ENCODE peak calls at places on chromosomes 16 and 17, in seven cellular contexts. O, G, P, J, Z, U and Y are unnamed samples. For H3K4me1, the result is how much of the 10 kb centered on the place peaks cover.

GRCh38 chr17:37488009-37488604 is 1.6 kb upstream of the DUSP14 start:
- DNase-seq in Z (no peak), P (peak), U (peak), O (no peak), G (peak), J (peak), Y (no peak)

GRCh38 chr16:9706217-9706616 is 476.0 kb downstream of the GRIN2A start:
- DNase-seq in Z (no peak), U (peak), J (peak), P (no peak), O (no peak), G (no peak), Y (no peak)

GRCh38 chr17:41792835-41793748 is 6.6 kb upstream of the JUP start:
- DNase-seq in G (peak), J (peak), U (peak), O (peak), Z (no peak), P (peak), Y (no peak)

GRCh38 chr16:67169642-67170167 is 633 bp upstream of the NOL3 start:
- DNase-seq in G (peak), Z (peak), O (peak), J (peak), P (no peak), U (peak), Y (no peak)

GRCh38 chr17:73595068-73595865 is 49.0 kb downstream of the SDK2 start:
- DNase-seq in Z (peak), P (no peak), G (peak), U (peak), O (peak), J (no peak), Y (no peak)

GRCh38 chr17:55451758-55452468 is 30.3 kb upstream of the MMD start:
- DNase-seq in G (no peak), O (no peak), J (no peak), Z (no peak), P (peak), U (peak), Y (no peak)

GRCh38 chr17:71327376-71328059 is 793.3 kb upstream of the SOX9 start:
- DNase-seq in U (peak), O (no peak), P (peak), J (no peak), Z (no peak), G (no peak), Y (no peak)

GRCh38 chr17:76195281-76196096 is 44.8 kb downstream of the RNF157 start:
- DNase-seq in O (no peak), J (no peak), Z (no peak), U (no peak), P (no peak), G (no peak), Y (no peak)

GRCh38 chr16:66576306-66576705 is 3.0 kb upstream of the CMTM2 start:
- DNase-seq in Z (no peak), J (no peak), U (no peak), P (no peak), O (no peak), G (no peak), Y (no peak)

GRCh38 chr17:82053130-82053529 is 1.4 kb downstream of the GPS1 start:
- DNase-seq in O (no peak), J (no peak), U (no peak), P (no peak), Z (no peak), G (no peak), Y (no peak)

GRCh38 chr17:81833160-81833920 is at the start of gene MCRIP1:
- DNase-seq in O (peak), Z (peak), G (peak), U (peak), J (peak), P (peak), Y (peak)

GRCh38 chr16:50742521-50743150 is 750 bp downstream of the CYLD start:
- DNase-seq in O (no peak), U (peak), P (peak), G (peak), J (peak), Z (peak), Y (no peak)

GRCh38 chr17:62085511-62086408 is 20.7 kb upstream of the MED13 start:
- DNase-seq in P (peak), Z (no peak), G (no peak), O (no peak), U (no peak), J (no peak), Y (no peak)

GRCh38 chr17:58529275-58529674 is 14.8 kb upstream of the MTMR4 start:
- DNase-seq in U (no peak), Z (no peak), O (no peak), P (no peak), G (no peak), J (no peak), Y (no peak)

GRCh38 chr17:16150251-16150859 is 65.0 kb downstream of the NCOR1 start:
- DNase-seq in J (peak), U (peak), O (no peak), P (peak), Z (no peak), G (no peak), Y (no peak)

GRCh38 chr17:77948690-77949114 is 9.8 kb upstream of the TNRC6C start:
- DNase-seq in O (peak), U (peak), J (peak), Z (no peak), P (peak), G (peak), Y (no peak)

GRCh38 chr16:582614-583331 is 7.1 kb upstream of the RAB40C start:
- DNase-seq in O (no peak), U (no peak), Z (peak), J (no peak), P (no peak), G (no peak), Y (no peak)

GRCh38 chr16:4514606-4515005 is 24.0 kb downstream of the CDIP1 start:
- DNase-seq in U (no peak), O (no peak), Z (no peak), P (no peak), G (no peak), J (no peak), Y (no peak)

GRCh38 chr16:4513086-4513860 is 25.3 kb downstream of the CDIP1 start:
- DNase-seq in U (no peak), G (no peak), Z (no peak), J (no peak), O (no peak), P (no peak), Y (no peak)

GRCh38 chr16:4515611-4516233 is 22.9 kb downstream of the CDIP1 start:
- DNase-seq in U (no peak), Z (no peak), O (no peak), J (peak), G (no peak), P (no peak), Y (no peak)

GRCh38 chr16:4512473-4512872 is 26.1 kb downstream of the CDIP1 start:
- DNase-seq in U (no peak), G (no peak), O (no peak), J (no peak), Z (no peak), P (peak), Y (no peak)

DNA sequence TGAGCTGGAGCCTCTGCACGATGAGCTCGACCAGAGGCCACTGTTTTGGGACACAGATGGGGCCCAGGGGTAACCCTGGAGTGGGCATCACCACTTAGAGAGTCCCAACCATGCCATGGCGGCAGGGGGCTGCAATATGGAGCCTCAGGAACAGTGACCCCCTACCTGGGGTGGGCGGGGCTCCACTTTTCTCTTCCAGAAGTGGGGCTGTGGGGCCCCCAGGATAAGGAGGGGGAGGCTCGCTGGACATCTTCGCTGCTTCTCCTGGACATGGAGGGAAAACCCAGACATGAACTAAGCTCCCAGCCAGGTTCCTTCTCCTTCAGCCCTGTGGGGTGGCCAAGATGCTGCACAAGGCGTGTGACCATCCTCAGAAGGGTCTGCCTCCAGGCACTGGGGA is 24.7 kb downstream of the CDIP1 start:
- DNase-seq in Z (no peak), O (no peak), J (no peak), G (no peak), U (no peak), P (no peak), Y (no peak)
- H3K4me1 ChIP-seq in Z (under half), O (under half), J (under half), G (under half), U (under half), P (under half), Y (under half)

GRCh38 chr17:9487406-9487805 is 88.2 kb downstream of the STX8 start:
- DNase-seq in U (no peak), G (no peak), J (no peak), O (no peak), Z (no peak), P (no peak), Y (no peak)
- H3K23ac ChIP-seq in U (no peak), G (no peak), J (no peak), O (no peak), Z (no peak), P (no peak), Y (no peak)

DNA sequence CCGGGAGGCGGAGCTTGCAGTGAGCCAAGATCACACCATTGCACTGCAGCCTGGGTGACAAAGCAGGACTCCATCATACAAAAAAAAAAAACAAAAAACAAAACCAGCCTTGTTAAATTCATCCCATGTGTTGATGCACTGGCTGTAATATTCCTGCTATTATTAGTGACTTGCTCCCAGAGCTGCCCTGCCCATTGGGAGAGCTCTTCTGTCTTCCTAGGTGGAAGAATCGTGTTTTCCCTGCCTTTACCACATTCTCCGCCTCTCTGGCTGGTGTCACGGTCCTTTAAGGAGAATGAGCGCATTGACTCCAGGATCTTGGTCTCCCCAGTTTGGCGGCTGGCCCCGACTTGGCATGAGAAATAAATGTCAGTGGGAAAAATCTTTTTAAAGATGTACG is 15.3 kb downstream of the RMI2 start:
- DNase-seq in U (no peak), G (no peak), Z (no peak), O (no peak), J (no peak), P (no peak), Y (no peak)
- H3K4me1 ChIP-seq in U (under half), G (under half), Z (under half), O (under half), J (under half), P (under half), Y (under half)

GRCh38 chr17:44317545-44317944 is 7.1 kb downstream of the SLC25A39 start:
- DNase-seq in U (no peak), G (no peak), J (no peak), O (no peak), Z (no peak), P (no peak), Y (no peak)
- H3K23ac ChIP-seq in U (no peak), G (no peak), J (no peak), O (no peak), Z (no peak), P (no peak), Y (peak)

GRCh38 chr16:2053211-2053610 is 5.4 kb downstream of the TSC2 start:
- DNase-seq in Z (no peak), J (no peak), O (no peak), G (no peak), U (no peak), P (no peak), Y (no peak)

GRCh38 chr16:2056681-2057407 is 9.1 kb downstream of the TSC2 start:
- DNase-seq in P (no peak), J (no peak), O (no peak), U (no peak), G (peak), Z (no peak), Y (no peak)

GRCh38 chr16:2054543-2055245 is 6.9 kb downstream of the TSC2 start:
- DNase-seq in J (no peak), U (no peak), O (no peak), Z (no peak), G (no peak), P (no peak), Y (no peak)

GRCh38 chr16:2056077-2056476 is 8.3 kb downstream of the TSC2 start:
- DNase-seq in U (no peak), P (no peak), G (peak), O (no peak), J (no peak), Z (no peak), Y (no peak)

DNA sequence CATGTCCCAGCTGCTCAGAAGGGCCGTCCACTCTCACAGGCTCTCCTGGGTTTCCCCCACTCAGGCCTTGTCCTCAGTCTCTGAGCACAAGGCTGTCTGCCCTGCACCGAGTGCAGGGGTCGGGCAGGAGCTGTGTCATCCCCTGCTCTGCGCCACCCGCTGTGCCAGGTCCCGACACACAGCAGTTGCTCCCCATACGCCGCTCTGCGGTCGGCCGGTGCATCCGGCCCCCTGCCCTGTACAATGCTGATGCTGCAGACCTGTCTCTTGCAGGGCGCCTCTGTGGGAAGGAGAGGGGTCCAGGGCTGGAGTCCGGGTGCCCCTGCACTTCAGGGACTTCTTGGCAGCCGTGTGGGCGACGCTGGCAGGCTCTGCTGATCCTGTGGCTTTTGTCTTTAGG is 6.1 kb downstream of the TSC2 start:
- DNase-seq in P (no peak), U (no peak), G (no peak), J (no peak), O (no peak), Z (no peak), Y (no peak)
- H3K4me1 ChIP-seq in P (under half), U (under half), G (under half), J (under half), O (under half), Z (under half), Y (under half)

GRCh38 chr17:5047446-5047845 is 12.2 kb upstream of the SLC52A1 start:
- DNase-seq in U (no peak), P (no peak), O (no peak), Z (no peak), J (no peak), G (no peak), Y (no peak)
- H3K23ac ChIP-seq in U (no peak), P (no peak), O (no peak), Z (no peak), J (no peak), G (no peak), Y (no peak)

GRCh38 chr16:70746708-70747424 is 54.1 kb downstream of the VAC14 start:
- DNase-seq in G (no peak), J (peak), U (peak), P (peak), Z (no peak), O (no peak), Y (no peak)

GRCh38 chr16:70745536-70746025 is 55.4 kb downstream of the VAC14 start:
- DNase-seq in O (no peak), G (no peak), Z (no peak), J (no peak), P (no peak), U (no peak), Y (no peak)

GRCh38 chr16:70743791-70744190 is 57.2 kb downstream of the VAC14 start:
- DNase-seq in P (no peak), G (no peak), O (no peak), J (no peak), U (no peak), Z (no peak), Y (no peak)

GRCh38 chr16:70746040-70746707 is 54.8 kb downstream of the VAC14 start:
- DNase-seq in U (peak), Z (no peak), P (peak), G (no peak), O (no peak), J (peak), Y (no peak)

GRCh38 chr16:70744366-70744765 is 56.6 kb downstream of the VAC14 start:
- DNase-seq in P (no peak), O (no peak), Z (no peak), G (no peak), U (no peak), J (no peak), Y (no peak)
- H3K4me1 ChIP-seq in P (under half), O (under half), Z (under half), G (under half), U (half or more), J (under half), Y (under half)

GRCh38 chr17:63431939-63432804 is 13.9 kb downstream of the CYB561 start:
- DNase-seq in Z (no peak), G (peak), U (peak), J (peak), P (peak), O (no peak), Y (no peak)
- H3K23ac ChIP-seq in Z (no peak), G (peak), U (no peak), J (no peak), P (peak), O (no peak), Y (no peak)